ENCODE peak calls at places on chromosomes 2 and 18, in seven cellular contexts. V is renal cortical epithelial cell; Y is RWPE1; D is HEK293T; M is mesendoderm; A is stimulated activated CD8-positive, alpha-beta memory T cell treated with anti-CD3 and anti-CD28 coated beads, Interleukin-7, amount 100 ng/mL, for 24 hours; Z is CD8-positive, alpha-beta T cell. O is an unnamed sample.

GRCh38 chr2:239245872-239246701 is 154.7 kb downstream of the HDAC4 start:
- DNase-seq in V (peak), Y (peak), D (no peak), M (no peak), A (no peak), Z (no peak), O (no peak)

GRCh38 chr2:75915851-75916634 is 205.3 kb upstream of the GCFC2 start:
- DNase-seq in V (no peak), Y (no peak), D (no peak), M (no peak), A (no peak), Z (no peak), O (no peak)

GRCh38 chr18:4125246-4125938 is 329.7 kb downstream of the DLGAP1 start:
- DNase-seq in V (no peak), Y (no peak), D (no peak), M (peak), A (no peak), Z (no peak), O (no peak)

GRCh38 chr18:55337908-55338521 is 250.0 kb downstream of the TCF4 start:
- DNase-seq in V (no peak), Y (no peak), D (no peak), M (no peak), A (no peak), Z (no peak), O (no peak)

GRCh38 chr2:29024882-29025430 is 43.9 kb downstream of the TOGARAM2 start:
- DNase-seq in V (peak), Y (no peak), D (no peak), M (no peak), A (no peak), Z (no peak), O (no peak)

GRCh38 chr2:68692511-68692910 is 42.1 kb upstream of the ARHGAP25 start:
- DNase-seq in V (no peak), Y (no peak), D (no peak), M (no peak), A (no peak), Z (no peak), O (no peak)

GRCh38 chr18:55310044-55310676 is 277.8 kb downstream of the TCF4 start:
- DNase-seq in V (no peak), Y (no peak), D (no peak), M (no peak), A (no peak), Z (no peak), O (no peak)

GRCh38 chr2:211144078-211144477 is 587.7 kb downstream of the CPS1 start:
- DNase-seq in V (peak), Y (peak), D (no peak), M (no peak), A (no peak), Z (no peak), O (no peak)

GRCh38 chr18:48009116-48009825 is 78.8 kb upstream of the SMAD2 start:
- DNase-seq in V (no peak), Y (no peak), D (no peak), M (no peak), A (no peak), Z (no peak), O (no peak)

GRCh38 chr2:82959677-82960076 is 1499.4 kb downstream of the SUCLG1 start:
- DNase-seq in V (no peak), Y (no peak), D (no peak), M (no peak), A (no peak), Z (no peak), O (no peak)

O was measured in K562.